ENCODE peak calls at places on chromosome 17, in eight cellular contexts. S is HS-5; U is stimulated activated CD4-positive, alpha-beta T cell treated with anti-CD3 and anti-CD28 coated beads, Interleukin-2, amount 100 ng/mL, for 48 hours; J is stimulated activated naive B cell treated with anti-CD40 and anti-IgM and Interleukin-4, amounts not matched to agents 10 μg/mL and 1 μg/mL and 100 μg/mL, for 72 hours; N is non-pigmented ciliary epithelial cell; A is stimulated activated effector memory CD8-positive, alpha-beta T cell treated with anti-CD3 and anti-CD28 coated beads, Interleukin-12 subunit alpha, Interleukin-12 subunit beta, amount 100 ng/mL, for 72 hours; Q is GM23338; W is tibial nerve. P is an unnamed sample.

GRCh38 chr17:19301274-19301946 is 61.1 kb downstream of the B9D1 start:
- DNase-seq in S (no peak), U (no peak), J (no peak), N (no peak), A (no peak), Q (no peak), W (no peak), P (no peak)

GRCh38 chr17:49439673-49440571 is 25.2 kb upstream of the PHB1 start:
- DNase-seq in S (no peak), U (no peak), J (no peak), N (no peak), A (no peak), Q (no peak), W (no peak), P (no peak)

GRCh38 chr17:78924481-78925151 is 571 bp downstream of the TIMP2 start:
- DNase-seq in S (no peak), U (no peak), J (no peak), N (no peak), A (no peak), Q (peak), W (no peak), P (no peak)

GRCh38 chr17:15411556-15412198 is 55.7 kb downstream of the CDRT4 start:
- DNase-seq in S (no peak), U (no peak), J (no peak), N (no peak), A (no peak), Q (no peak), W (peak), P (peak)

GRCh38 chr17:81865733-81866439 is 5.3 kb downstream of the ARHGDIA start:
- DNase-seq in S (no peak), U (no peak), J (peak), N (no peak), A (no peak), Q (no peak), W (no peak), P (no peak)

GRCh38 chr17:51607512-51607911 is 347.2 kb downstream of the UTP18 start:
- DNase-seq in S (no peak), U (no peak), J (no peak), N (no peak), A (no peak), Q (no peak), W (no peak), P (no peak)

GRCh38 chr17:71444011-71444574 is 676.7 kb upstream of the SOX9 start:
- DNase-seq in S (no peak), U (no peak), J (no peak), N (no peak), A (no peak), Q (no peak), W (no peak), P (no peak)

GRCh38 chr17:66466933-66467367 is 164.5 kb downstream of the PRKCA start:
- DNase-seq in S (peak), U (peak), J (no peak), N (peak), A (peak), Q (peak), W (no peak), P (peak)

GRCh38 chr17:78138204-78139060 is 7.8 kb upstream of the C17orf99 start:
- DNase-seq in S (no peak), U (no peak), J (no peak), N (no peak), A (no peak), Q (no peak), W (no peak), P (no peak)

GRCh38 chr17:48209973-48210372 is 102.4 kb downstream of the SNX11 start:
- DNase-seq in S (no peak), U (no peak), J (no peak), N (no peak), A (no peak), Q (no peak), W (no peak), P (no peak)

GRCh38 chr17:29958947-29959657 is 17.7 kb downstream of the EFCAB5 start:
- DNase-seq in S (no peak), U (no peak), J (no peak), N (no peak), A (no peak), Q (no peak), W (no peak), P (no peak)

GRCh38 chr17:39080416-39081179 is 70.8 kb downstream of the PLXDC1 start:
- DNase-seq in S (no peak), U (no peak), J (no peak), N (no peak), A (no peak), Q (no peak), W (no peak), P (no peak)